ENCODE peak calls at places on chromosomes 2 and 18, in five cellular contexts. O is IMR-90, F is tibial nerve, Q is neuronal stem cell, V is Karpas-422. C is an unnamed sample.

GRCh38 chr18:50687491-50687890 is 127.6 kb downstream of the MAPK4 start:
- DNase-seq in O (no peak), F (no peak), Q (no peak), V (no peak), C (no peak)

GRCh38 chr2:20428717-20429490 is 18.0 kb upstream of the RHOB start:
- DNase-seq in O (no peak), F (no peak), Q (no peak), V (no peak), C (no peak)

GRCh38 chr2:85538507-85539360 is at the start of gene MAT2A:
- DNase-seq in O (peak; percentile 90), F (peak; percentile 89), Q (peak; percentile 94), V (peak; percentile 97), C (peak; percentile 94)

GRCh38 chr18:59851784-59852399 is 47.9 kb upstream of the PMAIP1 start:
- DNase-seq in O (no peak), F (no peak), Q (no peak), V (no peak), C (no peak)

GRCh38 chr18:36354989-36355388 is 57.5 kb downstream of the FHOD3 start:
- DNase-seq in O (peak; percentile 81), F (no peak), Q (no peak), V (peak; percentile 35), C (no peak)

GRCh38 chr2:17590342-17590911 is 49.9 kb downstream of the VSNL1 start:
- DNase-seq in O (no peak), F (no peak), Q (no peak), V (no peak), C (no peak)

GRCh38 chr2:50126845-50127244 is 905.1 kb downstream of the NRXN1 start:
- DNase-seq in O (no peak), F (no peak), Q (no peak), V (no peak), C (no peak)

GRCh38 chr2:96681540-96681939 is 39.0 kb downstream of the FER1L5 start:
- DNase-seq in O (no peak), F (no peak), Q (no peak), V (no peak), C (no peak)

GRCh38 chr2:236711440-236711839 is 141.8 kb downstream of the ACKR3 start:
- DNase-seq in O (no peak), F (no peak), Q (no peak), V (no peak), C (no peak)

GRCh38 chr2:3024401-3024935 is 353.1 kb downstream of the EIPR1 start:
- DNase-seq in O (no peak), F (no peak), Q (no peak), V (no peak), C (no peak)

GRCh38 chr2:62184499-62185045 is 11.3 kb upstream of the B3GNT2 start:
- DNase-seq in O (no peak), F (no peak), Q (no peak), V (no peak), C (no peak)

GRCh38 chr2:49616800-49617199 is 462.5 kb upstream of the FSHR start:
- DNase-seq in O (no peak), F (no peak), Q (peak; percentile 36), V (peak; percentile 69), C (no peak)

GRCh38 chr2:19630921-19631320 is 270.9 kb downstream of the TTC32 start:
- DNase-seq in O (no peak), F (no peak), Q (no peak), V (no peak), C (no peak)

GRCh38 chr2:63218800-63219511 is 168.3 kb downstream of the OTX1 start:
- DNase-seq in O (no peak), F (no peak), Q (no peak), V (no peak), C (no peak)

GRCh38 chr2:190216829-190217228 is 102.8 kb downstream of the HIBCH start:
- DNase-seq in O (no peak), F (no peak), Q (peak; percentile 37), V (peak; percentile 63), C (peak; percentile 41)

GRCh38 chr2:71989671-71990070 is 158.0 kb downstream of the CYP26B1 start:
- DNase-seq in O (no peak), F (no peak), Q (no peak), V (no peak), C (no peak)

GRCh38 chr2:16773080-16773713 is 107.6 kb upstream of the CYRIA start:
- DNase-seq in O (peak; percentile 42), F (no peak), Q (peak; percentile 62), V (peak; percentile 80), C (no peak)

GRCh38 chr2:112724611-112725525 is 4.0 kb downstream of the NT5DC4 start:
- DNase-seq in O (no peak), F (no peak), Q (no peak), V (peak; percentile 51), C (no peak)

GRCh38 chr2:234633581-234634230 is 136.8 kb upstream of the ARL4C start:
- DNase-seq in O (no peak), F (no peak), Q (no peak), V (no peak), C (no peak)

GRCh38 chr2:70044290-70045040 is 42.8 kb upstream of the PCBP1 start:
- DNase-seq in O (no peak), F (no peak), Q (no peak), V (no peak), C (no peak)

GRCh38 chr2:102661846-102662245 is 42.5 kb downstream of the SLC9A2 start:
- DNase-seq in O (no peak), F (no peak), Q (no peak), V (no peak), C (no peak)

GRCh38 chr2:160405077-160405865 is 88.3 kb downstream of the RBMS1 start:
- DNase-seq in O (no peak), F (no peak), Q (peak; percentile 76), V (no peak), C (no peak)

GRCh38 chr2:183967756-183968155 is 630.6 kb upstream of the ZNF804A start:
- DNase-seq in O (no peak), F (no peak), Q (no peak), V (no peak), C (no peak)

GRCh38 chr18:7733642-7734041 is 166.5 kb downstream of the PTPRM start:
- DNase-seq in O (peak; percentile 4), F (no peak), Q (no peak), V (no peak), C (no peak)

GRCh38 chr2:203814661-203815540 is 52.7 kb upstream of the CTLA4 start:
- DNase-seq in O (peak; percentile 82), F (peak; percentile 25), Q (peak; percentile 37), V (peak; percentile 83), C (peak; percentile 39)

GRCh38 chr2:75637568-75637967 is 9.0 kb upstream of the MRPL19 start:
- DNase-seq in O (no peak), F (no peak), Q (no peak), V (no peak), C (no peak)

GRCh38 chr2:75645643-75646042 is 940 bp upstream of the MRPL19 start:
- DNase-seq in O (no peak), F (no peak), Q (no peak), V (no peak), C (no peak)

GRCh38 chr2:75641587-75641986 is 5.0 kb upstream of the MRPL19 start:
- DNase-seq in O (peak; percentile 5), F (no peak), Q (no peak), V (no peak), C (no peak)

GRCh38 chr2:75643980-75644379 is 2.6 kb upstream of the MRPL19 start:
- DNase-seq in O (no peak), F (no peak), Q (no peak), V (no peak), C (no peak)

GRCh38 chr2:75640621-75641121 is 5.9 kb upstream of the MRPL19 start:
- DNase-seq in O (peak; percentile 79), F (peak; percentile 33), Q (peak; percentile 24), V (peak; percentile 88), C (peak; percentile 57)
- H3K27ac ChIP-seq in O (no peak overlapping the region), F (no peak overlapping the region), Q (no peak overlapping the region), V (no peak overlapping the region), C (peak overlapping the region; percentile 41)

DNA sequence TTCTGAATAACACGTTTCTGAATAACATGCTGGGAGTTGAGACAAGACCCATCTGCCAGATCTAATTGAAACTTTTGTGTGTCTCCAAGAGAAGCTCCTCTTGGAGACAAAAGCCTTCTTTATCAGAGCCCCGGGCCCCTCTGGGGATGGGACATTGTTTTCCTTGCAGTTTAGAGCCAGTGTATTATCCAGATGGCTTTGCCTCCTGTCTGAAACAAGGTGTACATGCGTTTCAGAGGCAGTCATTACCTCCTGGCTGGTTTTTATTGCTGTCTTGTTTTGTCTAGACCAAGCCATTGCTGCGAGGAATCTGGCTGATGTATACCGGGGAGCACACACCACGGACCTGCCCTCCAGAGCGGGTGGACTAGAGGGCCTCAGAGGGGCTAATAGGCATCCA is 7.8 kb downstream of the FOSL2 start:
- DNase-seq in O (no peak), F (no peak), Q (no peak), V (no peak), C (no peak)
- H3K4me1 ChIP-seq in O (peaks cover 47% of the 10 kb centered on the region), F (peaks cover 72% of the 10 kb centered on the region), Q (peaks cover 21% of the 10 kb centered on the region), V (no peaks in the 10 kb centered on the region), C (peaks cover 98% of the 10 kb centered on the region)

DNA sequence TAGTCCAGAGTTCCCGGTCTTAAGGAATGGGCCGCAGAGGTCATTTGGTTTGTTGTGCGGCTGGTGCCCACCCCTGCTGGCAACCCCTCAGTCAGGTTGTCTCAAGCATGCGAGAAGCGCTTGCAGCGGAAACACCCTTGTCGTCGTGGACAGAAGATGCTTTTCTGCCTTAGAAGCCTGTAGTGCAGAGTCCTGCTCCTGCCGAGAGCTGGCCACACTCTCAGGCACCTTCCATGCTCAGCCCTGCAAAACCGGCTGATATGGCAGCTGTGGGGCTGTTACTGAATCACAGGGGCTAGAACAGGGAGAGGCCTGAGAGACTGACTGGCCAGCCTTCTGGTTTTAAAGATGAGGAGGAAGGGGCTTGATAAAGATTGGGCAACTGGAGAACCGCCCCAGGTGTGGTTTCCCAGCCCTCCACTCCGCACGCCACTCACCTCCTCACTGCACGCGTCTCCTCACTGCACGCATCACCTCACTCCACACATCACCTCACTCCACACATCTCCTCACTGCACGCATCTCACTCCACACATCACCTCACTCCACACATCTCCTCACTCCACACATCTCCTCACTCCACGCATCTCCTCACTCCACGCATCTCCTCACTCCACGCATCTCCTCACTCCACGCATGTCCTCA is 103.6 kb downstream of the USP40 start:
- DNase-seq in O (no peak), F (no peak), Q (no peak), V (no peak), C (no peak)
- H3K36me3 ChIP-seq in O (peaks cover 47% of the 10 kb centered on the region), F (peaks cover 99% of the 10 kb centered on the region), Q (peaks cover 81% of the 10 kb centered on the region), V (no peaks in the 10 kb centered on the region), C (peaks cover 97% of the 10 kb centered on the region)

GRCh38 chr2:141392517-141393213 is 738.2 kb downstream of the LRP1B start:
- DNase-seq in O (peak; percentile 88), F (no peak), Q (no peak), V (no peak), C (no peak)
- H3K27ac ChIP-seq in O (peak overlapping the region; percentile 72), F (no peak overlapping the region), Q (no peak overlapping the region), V (no peak overlapping the region), C (no peak overlapping the region)

GRCh38 chr2:43219383-43220228 is 6.8 kb downstream of the ZFP36L2 start:
- DNase-seq in O (peak; percentile 80), F (peak; percentile 67), Q (no peak), V (peak; percentile 94), C (peak; percentile 90)
- H3K4me1 ChIP-seq in O (peaks cover 22% of the 10 kb centered on the region), F (peaks cover 51% of the 10 kb centered on the region), Q (peaks cover 49% of the 10 kb centered on the region), V (peaks cover 65% of the 10 kb centered on the region), C (peaks cover 93% of the 10 kb centered on the region)

C was measured in left ventricle myocardium inferior.